ENCODE peak calls at places on chromosomes 6 and 20, in five cellular contexts. Y, M, A, L and X are unnamed samples.

GRCh38 chr20:53866787-53867740 is 203.3 kb downstream of the BCAS1 start:
- DNase-seq in L (no peak), Y (no peak), M (no peak), A (peak), X (no peak)

GRCh38 chr6:166713608-166714510 is 86.8 kb upstream of the RPS6KA2 start:
- DNase-seq in M (no peak), L (no peak), A (no peak), Y (no peak), X (no peak)

GRCh38 chr6:165674155-165675029 is 11.4 kb upstream of the PDE10A start:
- DNase-seq in M (no peak), Y (no peak), A (no peak), L (no peak), X (no peak)

GRCh38 chr6:28597217-28597835 is 71.6 kb downstream of the GPX5 start:
- DNase-seq in L (no peak), A (peak), M (no peak), Y (peak), X (no peak)

GRCh38 chr6:132190097-132190814 is 211.0 kb downstream of the MOXD1 start:
- DNase-seq in Y (peak), L (no peak), M (no peak), A (peak), X (no peak)

GRCh38 chr6:136744889-136745288 is 47.4 kb downstream of the MAP3K5 start:
- DNase-seq in Y (no peak), L (no peak), A (no peak), M (no peak), X (no peak)

GRCh38 chr20:9144643-9145042 is 75.8 kb downstream of the PLCB4 start:
- DNase-seq in M (no peak), Y (no peak), A (no peak), L (no peak), X (no peak)

GRCh38 chr6:23654745-23655144 is 471.3 kb upstream of the NRSN1 start:
- DNase-seq in L (no peak), Y (no peak), M (no peak), A (no peak), X (no peak)

GRCh38 chr6:42336431-42336830 is 115.3 kb downstream of the TRERF1 start:
- DNase-seq in L (no peak), M (no peak), Y (no peak), A (no peak), X (no peak)

GRCh38 chr6:7067305-7067704 is 40.5 kb upstream of the RREB1 start:
- DNase-seq in L (no peak), M (no peak), Y (no peak), A (no peak), X (no peak)

GRCh38 chr20:44489931-44490330 is 14.3 kb downstream of the TTPAL start:
- DNase-seq in M (no peak), A (no peak), Y (no peak), L (no peak), X (no peak)

GRCh38 chr20:25173886-25174308 is 21.6 kb upstream of the ENTPD6 start:
- DNase-seq in A (no peak), M (no peak), Y (no peak), L (no peak), X (no peak)

GRCh38 chr6:101080597-101080996 is 199.5 kb upstream of the ASCC3 start:
- DNase-seq in Y (no peak), A (peak), M (no peak), L (no peak), X (no peak)

GRCh38 chr6:85404497-85405174 is 45.2 kb upstream of the NT5E start:
- DNase-seq in A (peak), M (peak), Y (peak), L (peak), X (peak)

GRCh38 chr6:96391776-96392175 is 129.8 kb upstream of the UFL1 start:
- DNase-seq in M (peak), A (peak), L (no peak), Y (no peak), X (no peak)

GRCh38 chr6:170087946-170088348 is 202.9 kb downstream of the DLL1 start:
- DNase-seq in M (no peak), L (peak), A (no peak), Y (no peak), X (peak)

GRCh38 chr20:33651562-33652048 is 10.5 kb upstream of the C20orf144 start:
- DNase-seq in Y (no peak), M (no peak), A (no peak), L (no peak), X (no peak)

GRCh38 chr20:47137231-47137865 is 219.2 kb downstream of the ZMYND8 start:
- DNase-seq in M (no peak), Y (peak), A (peak), L (no peak), X (no peak)

GRCh38 chr20:722822-723644 is 45.3 kb downstream of the SLC52A3 start:
- DNase-seq in A (no peak), M (no peak), Y (no peak), L (no peak), X (no peak)

GRCh38 chr6:48325701-48326100 is 214.7 kb upstream of the PTCHD4 start:
- DNase-seq in Y (no peak), M (no peak), L (no peak), A (peak), X (no peak)

GRCh38 chr6:95417856-95418255 is 159.5 kb upstream of the MANEA start:
- DNase-seq in Y (no peak), A (no peak), L (no peak), M (no peak), X (no peak)

GRCh38 chr20:24472426-24472825 is 3.0 kb downstream of the SYNDIG1 start:
- DNase-seq in A (no peak), Y (no peak), L (no peak), M (no peak), X (no peak)

GRCh38 chr20:36932476-36933426 is 18.8 kb downstream of the SAMHD1 start:
- DNase-seq in A (peak), M (no peak), Y (peak), L (no peak), X (no peak)

GRCh38 chr6:37242429-37243052 is 15.0 kb upstream of the TBC1D22B start:
- DNase-seq in L (peak), Y (peak), M (peak), A (peak), X (no peak)

GRCh38 chr6:126118934-126119333 is 132.6 kb downstream of the TRMT11 start:
- DNase-seq in M (no peak), L (no peak), A (peak), Y (no peak), X (no peak)

GRCh38 chr6:87922191-87922946 is 125.3 kb upstream of the SPACA1 start:
- DNase-seq in M (no peak), Y (no peak), A (no peak), L (no peak), X (no peak)

GRCh38 chr20:58708246-58708931 is 15.8 kb downstream of the NPEPL1 start:
- DNase-seq in L (no peak), M (no peak), Y (no peak), A (no peak), X (peak)

GRCh38 chr6:143059616-143060353 is 904 bp upstream of the AIG1 start:
- DNase-seq in Y (no peak), L (no peak), A (peak), M (peak), X (no peak)

GRCh38 chr6:30888472-30889137 is 4.3 kb downstream of the DDR1 start:
- DNase-seq in Y (peak), M (no peak), A (peak), L (no peak), X (no peak)

GRCh38 chr20:57342829-57343228 is 8.2 kb upstream of the RAE1 start:
- DNase-seq in A (peak), Y (peak), M (no peak), L (no peak), X (no peak)

GRCh38 chr20:48659888-48660287 is 167.9 kb downstream of the PREX1 start:
- DNase-seq in Y (no peak), A (no peak), L (peak), M (no peak), X (no peak)

GRCh38 chr6:170153436-170154319 is 137.2 kb downstream of the DLL1 start:
- DNase-seq in A (no peak), Y (no peak), M (no peak), L (peak), X (peak)

GRCh38 chr6:16639689-16640480 is 121.4 kb downstream of the ATXN1 start:
- DNase-seq in A (peak), M (peak), L (no peak), Y (peak), X (no peak)

GRCh38 chr6:139135578-139136545 is 982 bp downstream of the HECA start:
- DNase-seq in A (peak), Y (peak), L (peak), M (no peak), X (peak)

GRCh38 chr6:110095101-110095500 is 84.4 kb downstream of the WASF1 start:
- DNase-seq in A (no peak), L (no peak), Y (no peak), M (no peak), X (no peak)

GRCh38 chr6:168950500-168951223 is 303.0 kb downstream of the THBS2 start:
- DNase-seq in A (peak), L (no peak), Y (no peak), M (no peak), X (no peak)

GRCh38 chr6:169853196-169854082 is 102.0 kb downstream of the ERMARD start:
- DNase-seq in Y (no peak), M (no peak), A (no peak), L (no peak), X (no peak)

GRCh38 chr6:75526502-75527127 is 33.0 kb upstream of the FILIP1 start:
- DNase-seq in L (peak), A (peak), Y (peak), M (peak), X (no peak)

GRCh38 chr6:142693446-142693845 is 251.5 kb downstream of the HIVEP2 start:
- DNase-seq in A (peak), L (no peak), Y (peak), M (peak), X (no peak)

GRCh38 chr6:99110004-99110403 is 162.3 kb upstream of the FBXL4 start:
- DNase-seq in L (no peak), M (no peak), Y (no peak), A (no peak), X (no peak)
- H3K4me3 ChIP-seq in L (no peak), M (no peak), Y (no peak), A (no peak), X (no peak)

GRCh38 chr6:97632392-97632791 is 349.4 kb upstream of the MMS22L start:
- DNase-seq in M (no peak), A (peak), L (no peak), Y (no peak), X (no peak)

GRCh38 chr6:97630592-97630991 is 347.6 kb upstream of the MMS22L start:
- DNase-seq in A (peak), Y (no peak), M (peak), L (no peak), X (no peak)

GRCh38 chr6:97621111-97621510 is 338.1 kb upstream of the MMS22L start:
- DNase-seq in M (no peak), L (no peak), A (no peak), Y (no peak), X (no peak)

GRCh38 chr6:97626586-97627441 is 343.8 kb upstream of the MMS22L start:
- DNase-seq in Y (peak), L (no peak), M (peak), A (peak), X (no peak)
- H3K4me3 ChIP-seq in Y (peak), L (no peak), M (peak), A (peak), X (no peak)

DNA sequence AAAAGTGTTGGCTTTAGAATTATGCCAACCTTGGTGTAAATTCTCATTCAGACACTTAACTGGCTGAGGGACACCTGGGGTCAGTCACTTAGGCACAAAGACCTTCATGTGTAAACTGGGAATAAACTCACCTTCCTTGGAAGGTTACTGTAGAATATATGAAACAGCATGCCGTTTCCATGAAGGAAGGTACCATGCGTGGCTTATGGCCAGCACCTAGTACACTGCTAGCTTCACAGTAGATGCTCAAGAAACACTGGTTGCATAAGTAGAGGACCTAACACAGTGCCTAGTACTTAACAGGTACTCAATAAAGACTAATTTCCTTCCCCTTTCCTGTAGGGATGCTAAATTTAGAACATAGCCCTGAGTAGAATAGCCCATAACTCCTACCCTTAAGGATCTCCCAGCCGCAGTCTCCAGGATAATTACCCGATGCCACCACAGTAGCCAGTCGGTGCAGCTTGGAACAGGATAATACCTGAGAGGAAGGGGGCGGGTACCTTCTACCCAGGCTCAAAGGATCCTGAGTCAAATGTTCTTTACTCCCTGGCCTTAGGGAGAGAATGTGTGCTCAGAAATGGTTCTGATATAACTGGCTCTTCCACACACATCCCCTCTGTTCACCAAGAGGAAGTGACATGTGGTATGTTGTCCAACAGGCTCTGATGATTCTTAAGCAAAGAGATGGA is 3.6 kb downstream of the BCL2L1 start:
- DNase-seq in M (no peak), Y (no peak), A (no peak), L (no peak), X (no peak)
- H3K4me3 ChIP-seq in M (peak), Y (no peak), A (peak), L (peak), X (peak)

GRCh38 chr6:157479464-157480303 is 98.7 kb downstream of the ZDHHC14 start:
- DNase-seq in Y (no peak), M (no peak), A (no peak), L (no peak), X (no peak)

GRCh38 chr6:157481865-157482249 is 100.9 kb downstream of the ZDHHC14 start:
- DNase-seq in L (no peak), Y (no peak), A (no peak), M (no peak), X (no peak)

GRCh38 chr6:157476797-157477196 is 95.8 kb downstream of the ZDHHC14 start:
- DNase-seq in L (no peak), Y (no peak), M (no peak), A (no peak), X (no peak)

GRCh38 chr6:157481189-157481864 is 100.3 kb downstream of the ZDHHC14 start:
- DNase-seq in M (no peak), A (no peak), Y (no peak), L (no peak), X (no peak)

DNA sequence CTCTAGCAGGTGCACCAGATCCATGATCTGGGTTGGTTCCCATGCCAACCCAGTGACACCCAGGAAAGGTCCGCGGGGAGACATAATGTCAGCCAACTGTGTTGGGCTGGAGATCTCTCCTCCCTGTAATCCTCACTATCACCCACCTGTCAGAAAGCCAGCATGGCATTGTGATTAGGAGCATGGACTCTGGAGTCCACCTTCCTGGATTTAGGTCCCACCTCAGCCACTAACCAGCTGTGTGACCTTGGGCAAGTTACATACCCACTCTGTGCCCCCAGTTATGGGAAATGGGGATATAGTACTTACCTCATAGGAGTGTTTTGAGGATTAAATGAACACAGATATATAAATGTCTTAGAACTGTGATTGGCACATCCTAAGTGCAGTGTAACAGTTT is 97.9 kb downstream of the ZDHHC14 start:
- DNase-seq in M (no peak), Y (no peak), A (no peak), L (no peak), X (no peak)
- H3K4me3 ChIP-seq in M (no peak), Y (no peak), A (no peak), L (no peak), X (no peak)

DNA sequence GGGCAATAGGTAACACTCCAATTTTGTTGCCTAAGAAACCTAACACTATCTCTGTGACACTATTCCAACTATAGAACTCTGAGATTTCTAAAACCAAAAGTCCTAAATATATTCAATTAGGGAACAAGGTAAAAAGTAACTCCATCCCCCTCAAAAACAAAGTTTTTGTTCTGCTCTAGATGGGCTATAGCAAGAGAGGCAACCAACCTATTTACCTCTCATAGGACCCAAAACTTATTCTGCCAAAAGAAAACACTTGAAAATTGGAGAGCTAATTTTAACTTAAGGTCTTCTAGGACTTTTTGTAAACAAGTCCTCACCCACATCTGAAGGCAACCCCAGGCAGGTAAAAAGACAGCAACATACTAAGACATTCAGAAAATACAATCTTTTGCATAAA is 7.7 kb downstream of the RBM39 start:
- DNase-seq in M (no peak), L (no peak), Y (no peak), A (no peak), X (no peak)
- H3K4me3 ChIP-seq in M (no peak), L (no peak), Y (no peak), A (no peak), X (no peak)

GRCh38 chr6:157225575-157225995 is 97.7 kb downstream of the TMEM242 start:
- DNase-seq in Y (no peak), M (no peak), A (peak), L (no peak), X (peak)

GRCh38 chr6:157226026-157226639 is 97.2 kb downstream of the TMEM242 start:
- DNase-seq in Y (no peak), A (peak), M (no peak), L (no peak), X (no peak)

GRCh38 chr6:157224178-157224956 is 99.0 kb downstream of the TMEM242 start:
- DNase-seq in Y (no peak), L (no peak), M (no peak), A (no peak), X (peak)

GRCh38 chr6:157223486-157223885 is 99.8 kb downstream of the TMEM242 start:
- DNase-seq in A (no peak), L (no peak), M (no peak), Y (no peak), X (peak)

GRCh38 chr6:157224957-157225574 is 98.3 kb downstream of the TMEM242 start:
- DNase-seq in A (no peak), L (no peak), Y (no peak), M (no peak), X (no peak)
- H3K4me3 ChIP-seq in A (no peak), L (no peak), Y (no peak), M (no peak), X (no peak)

GRCh38 chr6:153938876-153939275 is 100.2 kb upstream of the OPRM1 start:
- DNase-seq in Y (no peak), L (no peak), M (no peak), A (no peak), X (no peak)

GRCh38 chr6:153944197-153944596 is 94.8 kb upstream of the OPRM1 start:
- DNase-seq in Y (no peak), A (no peak), L (no peak), M (no peak), X (no peak)

GRCh38 chr6:153942361-153942760 is 96.7 kb upstream of the OPRM1 start:
- DNase-seq in M (no peak), A (no peak), Y (no peak), L (no peak), X (no peak)

DNA sequence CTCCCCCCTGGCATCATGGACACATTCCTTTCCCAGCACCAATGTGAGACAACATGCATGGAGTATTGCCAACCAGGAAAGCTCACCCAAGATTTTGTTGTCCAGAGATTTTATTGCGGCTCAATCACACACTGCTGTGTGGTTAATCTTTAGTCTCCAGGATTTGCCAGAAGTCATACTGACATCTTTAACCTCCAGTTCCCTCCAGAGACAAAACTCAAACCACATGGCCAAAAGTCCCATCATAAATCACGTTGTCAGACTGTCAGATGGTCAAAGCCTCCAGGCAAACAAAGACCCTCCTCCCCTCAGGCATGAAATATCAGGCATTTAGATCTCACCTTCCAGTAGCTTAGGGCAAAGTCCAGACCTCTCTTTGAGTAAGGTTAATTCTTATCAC is 97.3 kb upstream of the OPRM1 start:
- DNase-seq in Y (no peak), L (no peak), A (no peak), M (no peak), X (no peak)
- H3K4me3 ChIP-seq in Y (no peak), L (no peak), A (no peak), M (no peak), X (no peak)

DNA sequence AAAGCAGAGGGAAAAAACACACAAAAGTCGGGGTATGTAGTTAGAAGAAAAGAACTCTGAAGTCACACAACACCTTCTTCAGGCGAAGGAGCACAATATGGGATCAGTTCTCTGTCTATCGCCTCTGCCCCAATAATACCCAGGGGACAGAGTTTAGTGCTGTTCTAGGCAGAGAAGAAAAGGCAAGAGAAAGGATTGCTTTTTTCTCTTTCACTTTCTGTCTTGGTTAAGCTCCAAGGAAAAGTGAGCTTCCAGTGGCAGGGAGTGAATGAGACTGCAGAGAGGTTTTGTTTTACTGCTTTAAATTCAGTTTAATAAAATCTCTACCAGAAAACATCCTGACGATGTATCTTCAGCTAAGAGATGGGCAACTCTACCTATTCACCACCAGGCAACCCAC is 86.6 kb upstream of the STXBP5 start:
- DNase-seq in L (no peak), Y (no peak), A (peak), M (no peak), X (no peak)
- H3K4me3 ChIP-seq in L (no peak), Y (no peak), A (no peak), M (no peak), X (no peak)

GRCh38 chr20:5657190-5657872 is 92.9 kb upstream of the SHLD1 start:
- DNase-seq in Y (no peak), L (peak), A (peak), M (peak), X (peak)
- H3K4me3 ChIP-seq in Y (no peak), L (no peak), A (peak), M (no peak), X (peak)